ENCODE peak calls at places on chromosomes 2 and 18, in seven cellular contexts. T is T-cell; M is AG09309; N is activated CD4-positive, alpha-beta T cell treated with anti-CD3 and anti-CD28 coated beads, Interleukin-2, amount 50 U/mL, for 4 hours; P is endothelial cell; Z is activated naive CD8-positive, alpha-beta T cell treated with anti-CD3 and anti-CD28 coated beads, Interleukin-2, amount 50 U/mL, for 24 hours; H is tibial nerve. C is an unnamed sample.

GRCh38 chr2:36357506-36358316 is 2.1 kb downstream of the CRIM1 start:
- DNase-seq in T (peak), M (no peak), N (peak), P (peak), Z (peak), H (no peak), C (no peak)

GRCh38 chr2:38301340-38301968 is 75.6 kb downstream of the ATL2 start:
- DNase-seq in T (no peak), M (no peak), N (no peak), P (no peak), Z (peak), H (no peak), C (no peak)

GRCh38 chr18:8045890-8046289 is 478.8 kb downstream of the PTPRM start:
- DNase-seq in T (no peak), M (no peak), N (peak), P (no peak), Z (no peak), H (no peak), C (peak)

GRCh38 chr2:172233947-172234715 is 131.4 kb upstream of the DLX2 start:
- DNase-seq in T (no peak), M (no peak), N (no peak), P (no peak), Z (no peak), H (no peak), C (no peak)

GRCh38 chr2:31513553-31513952 is 67.2 kb downstream of the SRD5A2 start:
- DNase-seq in T (no peak), M (no peak), N (no peak), P (no peak), Z (no peak), H (no peak), C (no peak)

GRCh38 chr2:42457011-42457410 is 36.8 kb downstream of the KCNG3 start:
- DNase-seq in T (no peak), M (no peak), N (no peak), P (peak), Z (no peak), H (no peak), C (no peak)

GRCh38 chr2:173652311-173652710 is 297.6 kb downstream of the CDCA7 start:
- DNase-seq in T (no peak), M (peak), N (no peak), P (no peak), Z (no peak), H (no peak), C (no peak)

GRCh38 chr2:127422631-127423475 is 4.6 kb downstream of the PROC start:
- DNase-seq in T (no peak), M (no peak), N (no peak), P (no peak), Z (no peak), H (no peak), C (no peak)

GRCh38 chr2:160471950-160472349 is 21.7 kb downstream of the RBMS1 start:
- DNase-seq in T (no peak), M (no peak), N (no peak), P (no peak), Z (no peak), H (no peak), C (no peak)